ENCODE peak calls at places on chromosomes 2 and 18, in four cellular contexts. K, X, U and B are unnamed samples.

GRCh38 chr2:72139471-72139870 is 8.2 kb downstream of the CYP26B1 start:
- DNase-seq in K (no peak), X (no peak), U (no peak), B (no peak)

GRCh38 chr18:67919316-67919715 is 402.8 kb upstream of the DSEL start:
- DNase-seq in K (no peak), X (peak), U (no peak), B (no peak)

GRCh38 chr2:119550346-119550745 is 6.1 kb downstream of the CFAP221 start:
- DNase-seq in K (no peak), X (no peak), U (no peak), B (no peak)

GRCh38 chr2:19835818-19836281 is 65.9 kb downstream of the TTC32 start:
- DNase-seq in K (no peak), X (peak), U (no peak), B (no peak)

GRCh38 chr2:36671731-36672130 is 24.8 kb upstream of the VIT start:
- DNase-seq in K (no peak), X (no peak), U (no peak), B (no peak)

GRCh38 chr2:26126091-26126490 is 46.8 kb upstream of the GAREM2 start:
- DNase-seq in K (no peak), X (no peak), U (no peak), B (no peak)

GRCh38 chr2:239148495-239149200 is 252.2 kb downstream of the HDAC4 start:
- DNase-seq in K (no peak), X (no peak), U (no peak), B (no peak)

GRCh38 chr2:127115471-127116199 is 8.7 kb upstream of the BIN1 start:
- DNase-seq in K (no peak), X (no peak), U (no peak), B (no peak)

GRCh38 chr2:184517402-184517801 is 80.9 kb upstream of the ZNF804A start:
- DNase-seq in K (no peak), X (no peak), U (no peak), B (no peak)

GRCh38 chr18:36187138-36187825 is at the start of gene MOCOS:
- DNase-seq in K (peak), X (peak), U (peak), B (peak)

GRCh38 chr2:26491563-26492167 is 13.7 kb upstream of the OTOF start:
- DNase-seq in K (no peak), X (no peak), U (no peak), B (no peak)

GRCh38 chr18:70442933-70443332 is 154.1 kb downstream of the SOCS6 start:
- DNase-seq in K (no peak), X (no peak), U (no peak), B (no peak)

GRCh38 chr18:74457043-74457742 is at the start of gene DIPK1C:
- DNase-seq in K (no peak), X (no peak), U (no peak), B (no peak)

GRCh38 chr2:172734711-172735645 is 667 bp upstream of the RAPGEF4 start:
- DNase-seq in K (peak), X (no peak), U (peak), B (no peak)

GRCh38 chr2:122077771-122078170 is 322.3 kb downstream of the TSN start:
- DNase-seq in K (no peak), X (no peak), U (no peak), B (no peak)

GRCh38 chr2:213220967-213221603 is 63.2 kb upstream of the SPAG16 start:
- DNase-seq in K (no peak), X (no peak), U (no peak), B (no peak)

GRCh38 chr2:121118951-121119350 is 166.1 kb downstream of the TFCP2L1 start:
- DNase-seq in K (no peak), X (no peak), U (no peak), B (no peak)

GRCh38 chr2:9763356-9764152 is 79.7 kb upstream of the TAF1B start:
- DNase-seq in K (no peak), X (peak), U (no peak), B (no peak)

GRCh38 chr2:224442092-224442999 is 40.4 kb upstream of the FAM124B start:
- DNase-seq in K (peak), X (no peak), U (no peak), B (no peak)

GRCh38 chr18:58541789-58542425 is 87.0 kb downstream of the ALPK2 start:
- DNase-seq in K (no peak), X (peak), U (peak), B (peak)

GRCh38 chr2:166375736-166376487 is at the start of gene SCN9A:
- DNase-seq in K (no peak), X (peak), U (peak), B (peak)

GRCh38 chr2:113233593-113234550 is 44.8 kb downstream of the PAX8 start:
- DNase-seq in K (no peak), X (peak), U (peak), B (peak)

GRCh38 chr2:118580107-118580506 is 267.3 kb downstream of the EN1 start:
- DNase-seq in K (no peak), X (no peak), U (no peak), B (no peak)

GRCh38 chr2:11543337-11544216 is 9.7 kb downstream of the GREB1 start:
- DNase-seq in K (no peak), X (no peak), U (no peak), B (no peak)

GRCh38 chr2:181281206-181281832 is 175.9 kb upstream of the ITGA4 start:
- DNase-seq in K (no peak), X (no peak), U (no peak), B (no peak)

GRCh38 chr2:181104512-181105121 is 124.2 kb downstream of the UBE2E3 start:
- DNase-seq in K (no peak), X (peak), U (peak), B (no peak)

DNA sequence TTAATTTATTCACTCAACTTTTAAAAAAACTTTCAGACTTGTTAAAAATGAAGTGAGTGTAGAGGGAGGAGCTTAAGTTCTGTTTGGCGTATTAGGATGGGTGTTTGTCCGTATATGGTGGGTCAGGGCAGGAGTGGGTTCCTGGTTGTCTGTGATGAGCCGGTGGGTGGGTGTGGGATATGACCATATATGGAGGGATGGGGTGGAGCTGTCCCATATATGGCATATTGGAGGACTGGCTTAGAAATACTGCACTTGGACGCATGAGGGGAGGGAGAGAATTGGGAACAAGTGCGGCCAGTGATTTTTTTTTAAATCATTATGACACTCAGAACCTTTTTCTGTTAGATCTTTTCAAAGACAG is 1.5 kb downstream of the KDM3A start:
- DNase-seq in K (peak), X (peak), U (peak), B (peak)
- TF ChIP-seq POLR2A in K (no peak), X (no peak), U (no peak), B (no peak)

DNA sequence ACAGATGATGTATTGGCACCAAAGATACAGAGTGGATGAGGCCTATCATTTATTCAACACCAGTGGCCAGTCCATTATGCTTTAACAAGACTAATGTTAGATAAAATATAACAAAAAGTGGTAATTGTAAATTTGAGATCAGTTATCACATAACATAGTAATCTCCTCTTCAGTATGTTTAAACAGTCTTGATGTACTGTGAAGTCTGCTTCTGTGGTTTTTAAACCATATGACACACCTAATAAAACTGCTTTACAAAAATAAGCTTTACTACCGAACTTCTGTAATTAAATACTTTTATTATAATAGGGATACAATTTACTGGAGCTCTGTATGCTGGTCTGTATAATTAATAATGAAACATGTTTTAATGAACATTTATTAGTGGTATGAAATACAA is 2156.1 kb upstream of the CELF4 start:
- DNase-seq in K (no peak), X (peak), U (no peak), B (no peak)
- TF ChIP-seq POLR2A in K (no peak), X (no peak), U (no peak), B (no peak)

DNA sequence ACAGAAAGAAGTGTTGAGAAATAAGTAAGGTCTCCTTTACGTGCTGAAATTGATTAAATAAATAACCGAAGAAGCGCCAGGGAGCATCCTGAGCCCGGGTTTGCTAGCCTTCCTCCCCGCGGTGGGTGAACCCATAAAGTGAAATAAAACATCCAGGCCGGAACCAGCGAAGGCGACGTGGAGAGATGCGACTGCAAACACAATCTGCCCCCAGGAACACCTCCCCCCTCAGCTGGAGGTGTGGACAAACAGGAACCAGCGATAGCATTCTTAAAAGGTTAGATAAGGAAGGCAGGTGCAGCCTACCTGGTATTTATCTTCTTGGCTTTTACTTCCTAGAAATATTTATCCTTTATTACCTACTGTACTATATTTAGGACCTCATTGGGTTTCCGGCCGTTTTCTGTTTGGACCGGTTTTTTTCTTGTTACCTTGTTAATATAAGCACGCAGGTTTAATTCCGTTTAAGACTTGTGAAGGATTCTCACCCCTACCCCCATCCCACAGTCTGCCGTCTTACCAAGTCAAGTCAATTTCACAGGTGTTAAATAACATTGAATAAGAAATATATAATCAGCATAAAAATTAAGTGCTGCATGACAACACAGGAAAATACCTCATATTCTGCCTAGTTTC is 224.1 kb upstream of the ID2 start:
- DNase-seq in K (no peak), X (no peak), U (no peak), B (no peak)
- TF ChIP-seq POLR2A in K (no peak), X (no peak), U (no peak), B (no peak)

DNA sequence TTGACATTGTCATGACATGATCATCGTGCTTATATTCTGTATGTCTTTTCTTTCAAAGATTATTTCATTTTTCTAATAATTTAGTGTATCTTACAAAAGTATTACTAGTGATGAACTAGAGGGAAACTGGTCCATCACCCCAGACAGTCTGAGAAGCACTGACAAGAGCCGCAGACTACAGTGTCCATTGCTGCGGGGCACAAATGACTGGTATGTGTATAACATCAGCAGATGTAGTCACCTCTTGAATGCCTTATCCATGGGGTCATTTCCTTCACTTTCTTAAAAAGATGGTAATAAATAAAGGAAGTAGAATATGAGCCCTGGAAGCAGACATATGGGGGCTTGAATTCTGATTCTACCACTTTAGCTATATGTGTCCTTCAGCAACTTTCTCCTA is 29.6 kb downstream of the NEMP2 start:
- DNase-seq in K (no peak), X (no peak), U (no peak), B (no peak)
- TF ChIP-seq POLR2A in K (no peak), X (no peak), U (no peak), B (no peak)